ENCODE peak calls at places on chromosomes 1 and 21, in six cellular contexts. Y is amniotic stem cell; N is cardiac septum; X is endothelial cell; T is DMS153; S is stimulated activated CD4-positive, alpha-beta T cell treated with anti-CD3 and anti-CD28 coated beads, Interleukin-2, amount 100 ng/mL, for 48 hours. K is an unnamed sample.

GRCh38 chr21:43712268-43712942 is 6.5 kb upstream of the PDXK start:
- DNase-seq in Y (no peak), S (no peak), T (no peak), X (no peak), N (no peak), K (peak; percentile 49)

GRCh38 chr21:45640888-45641479 is 2.5 kb upstream of the PCBP3 start:
- DNase-seq in Y (no peak), N (no peak), S (no peak), X (peak; percentile 47), T (peak; percentile 68), K (no peak)

GRCh38 chr1:82775402-82776000 is 974.8 kb downstream of the ADGRL2 start:
- DNase-seq in X (peak; percentile 59), Y (no peak), S (peak; percentile 40), N (no peak), T (no peak), K (no peak)

GRCh38 chr1:174448531-174448883 is 743 bp downstream of the GPR52 start:
- DNase-seq in N (no peak), S (no peak), Y (no peak), X (no peak), T (no peak), K (no peak)

GRCh38 chr1:77538956-77539509 is 143.4 kb downstream of the ZZZ3 start:
- DNase-seq in Y (peak; percentile 69), N (no peak), T (no peak), X (no peak), S (no peak), K (peak; percentile 12)

GRCh38 chr1:91402023-91402422 is 2.6 kb downstream of the HFM1 start:
- DNase-seq in T (peak; percentile 51), N (no peak), X (no peak), Y (no peak), S (no peak), K (no peak)

GRCh38 chr1:117886101-117886795 is 43.2 kb downstream of the GDAP2 start:
- DNase-seq in S (no peak), N (no peak), T (no peak), X (no peak), Y (no peak), K (no peak)

GRCh38 chr1:245365621-245366020 is 210.8 kb downstream of the KIF26B start:
- DNase-seq in X (no peak), N (peak; percentile 29), Y (no peak), T (no peak), S (no peak), K (no peak)

GRCh38 chr1:104878203-104878911 is 1128.7 kb downstream of the AMY1C start:
- DNase-seq in Y (no peak), N (no peak), T (no peak), S (no peak), X (peak; percentile 22), K (no peak)

GRCh38 chr1:235558783-235559182 is 54.5 kb upstream of the B3GALNT2 start:
- DNase-seq in N (no peak), T (no peak), S (no peak), X (no peak), Y (no peak), K (no peak)

GRCh38 chr1:185439727-185440415 is 122.8 kb upstream of the IVNS1ABP start:
- DNase-seq in S (no peak), X (no peak), Y (peak; percentile 85), T (no peak), N (no peak), K (no peak)

GRCh38 chr1:32249831-32250525 is 1.1 kb upstream of the LCK start:
- DNase-seq in Y (no peak), X (peak; percentile 57), S (peak; percentile 60), N (peak; percentile 83), T (no peak), K (no peak)

GRCh38 chr1:24970399-24970753 is 40.3 kb upstream of the RUNX3 start:
- DNase-seq in Y (no peak), S (no peak), N (no peak), T (no peak), X (no peak), K (no peak)

GRCh38 chr1:205144751-205145150 is 23.0 kb upstream of the RBBP5 start:
- DNase-seq in N (no peak), T (no peak), S (no peak), X (no peak), Y (no peak), K (no peak)

GRCh38 chr1:109805486-109806180 is 41.9 kb upstream of the EPS8L3 start:
- DNase-seq in X (no peak), T (no peak), N (no peak), Y (no peak), S (no peak), K (no peak)

GRCh38 chr1:234755449-234755863 is 145.5 kb upstream of the IRF2BP2 start:
- DNase-seq in N (peak; percentile 90), X (no peak), Y (no peak), T (no peak), S (no peak), K (peak; percentile 72)

GRCh38 chr1:16012590-16013219 is 5.1 kb downstream of the HSPB7 start:
- DNase-seq in Y (no peak), T (no peak), X (no peak), N (peak; percentile 87), S (peak; percentile 15), K (peak; percentile 82)

GRCh38 chr1:191993549-191993948 is 164.7 kb upstream of the RGS18 start:
- DNase-seq in X (no peak), N (no peak), S (no peak), Y (peak; percentile 2), T (no peak), K (no peak)

GRCh38 chr1:18481921-18482701 is 1.4 kb downstream of the KLHDC7A start:
- DNase-seq in Y (no peak), T (no peak), X (no peak), S (no peak), N (peak; percentile 71), K (peak; percentile 31)

GRCh38 chr1:182368903-182369302 is 22.7 kb downstream of the GLUL start:
- DNase-seq in N (no peak), X (no peak), S (no peak), T (no peak), Y (no peak), K (no peak)

GRCh38 chr1:73839922-73840321 is 358.1 kb downstream of the LRRIQ3 start:
- DNase-seq in N (no peak), Y (no peak), X (peak; percentile 30), S (peak; percentile 5), T (no peak), K (no peak)

GRCh38 chr1:221150996-221151395 is 271.8 kb downstream of the HLX start:
- DNase-seq in N (no peak), S (no peak), Y (no peak), T (no peak), X (no peak), K (no peak)

GRCh38 chr21:44871576-44872265 is 1.8 kb downstream of the PTTG1IP start:
- DNase-seq in Y (no peak), X (no peak), N (peak; percentile 78), T (no peak), S (no peak), K (no peak)

GRCh38 chr1:115364044-115364775 is 26.2 kb upstream of the NGF start:
- DNase-seq in X (no peak), Y (peak; percentile 48), N (no peak), S (no peak), T (no peak), K (no peak)

GRCh38 chr21:42411891-42412635 is 8.4 kb downstream of the UBASH3A start:
- DNase-seq in S (no peak), T (no peak), Y (no peak), N (peak; percentile 76), X (no peak), K (no peak)

GRCh38 chr1:1426961-1427934 is 6.2 kb upstream of the ANKRD65 start:
- DNase-seq in S (no peak), T (peak; percentile 96), Y (no peak), N (no peak), X (no peak), K (peak; percentile 20)

GRCh38 chr1:111904478-111905218 is 84.8 kb downstream of the KCND3 start:
- DNase-seq in S (peak; percentile 23), Y (no peak), T (peak; percentile 74), X (no peak), N (peak; percentile 76), K (no peak)

GRCh38 chr21:36630485-36631206 is 68.3 kb upstream of the SIM2 start:
- DNase-seq in T (peak; percentile 9), S (peak; percentile 73), N (no peak), Y (no peak), X (peak; percentile 81), K (peak; percentile 86)

GRCh38 chr1:197876894-197877293 is 25.5 kb upstream of the C1orf53 start:
- DNase-seq in Y (no peak), S (no peak), T (no peak), N (no peak), X (no peak), K (no peak)

GRCh38 chr1:117562581-117563491 is 43.0 kb upstream of the TENT5C start:
- DNase-seq in Y (no peak), X (no peak), S (no peak), N (no peak), T (peak; percentile 76), K (peak; percentile 61)

GRCh38 chr1:96372881-96373280 is 348.7 kb upstream of the PTBP2 start:
- DNase-seq in X (no peak), Y (no peak), T (no peak), S (no peak), N (no peak), K (no peak)

GRCh38 chr1:1623181-1623630 is 7.9 kb downstream of the MIB2 start:
- DNase-seq in S (no peak), T (no peak), X (no peak), N (no peak), Y (no peak), K (peak; percentile 35)

GRCh38 chr1:19311503-19311930 is 427 bp downstream of the AKR7A2 start:
- DNase-seq in T (no peak), N (no peak), S (no peak), X (no peak), Y (no peak), K (peak; percentile 74)